ENCODE peak calls at places on chromosomes 13 and 19, in seven cellular contexts. Z is stimulated activated CD4-positive, alpha-beta T cell treated with anti-CD3 and anti-CD28 coated beads, Interleukin-1b, Interleukin-23, amount 100 ng/mL, for 4 hours; Q is mesenchymal stem cell; T is ovary; F is C1 segment of cervical spinal cord; H is foreskin fibroblast; Y is astrocyte of the spinal cord. C is an unnamed sample.

GRCh38 chr19:34051255-34051654 is 121.0 kb upstream of the LSM14A start:
- DNase-seq in Q (no peak), Z (no peak), F (no peak), H (no peak), Y (no peak), T (no peak), C (no peak)

GRCh38 chr13:74891610-74892009 is 590.4 kb downstream of the TBC1D4 start:
- DNase-seq in F (no peak), Z (no peak), Q (peak; percentile 71), T (no peak), Y (peak; percentile 65), H (peak; percentile 55), C (no peak)

GRCh38 chr13:99417151-99417820 is 84.0 kb upstream of the TM9SF2 start:
- DNase-seq in Q (no peak), H (no peak), F (no peak), Z (no peak), T (no peak), Y (no peak), C (no peak)

GRCh38 chr19:33804021-33804799 is 7.5 kb downstream of the KCTD15 start:
- DNase-seq in T (peak; percentile 81), Z (no peak), Q (no peak), F (no peak), Y (peak; percentile 70), H (no peak), C (no peak)

GRCh38 chr19:4066682-4067395 is at the start of gene ZBTB7A:
- DNase-seq in Q (peak; percentile 79), Z (peak; percentile 69), H (peak; percentile 66), Y (peak; percentile 59), F (peak; percentile 57), T (peak; percentile 85), C (peak; percentile 89)

GRCh38 chr13:102091231-102091630 is 310.6 kb downstream of the FGF14 start:
- DNase-seq in H (no peak), Q (peak; percentile 2), Z (no peak), T (no peak), Y (peak; percentile 4), F (no peak), C (peak; percentile 79)

GRCh38 chr19:31539386-31539785 is 190.2 kb upstream of the TSHZ3 start:
- DNase-seq in T (no peak), Y (no peak), Q (no peak), Z (no peak), F (no peak), H (no peak), C (peak; percentile 19)

GRCh38 chr13:29607465-29607864 is 12.0 kb upstream of the SLC7A1 start:
- DNase-seq in Y (no peak), Q (no peak), T (no peak), F (no peak), H (no peak), Z (no peak), C (no peak)

GRCh38 chr13:44350775-44351504 is 22.7 kb upstream of the SERP2 start:
- DNase-seq in H (no peak), T (no peak), Q (no peak), F (no peak), Y (no peak), Z (no peak), C (peak; percentile 79)

GRCh38 chr13:45564108-45564507 is 51.4 kb downstream of the ERICH6B start:
- DNase-seq in F (no peak), Z (no peak), Q (peak; percentile 70), H (peak; percentile 50), Y (peak; percentile 64), T (no peak), C (peak; percentile 67)

GRCh38 chr13:88622362-88622973 is 951.3 kb downstream of the SLITRK5 start:
- DNase-seq in Q (peak; percentile 60), T (no peak), F (no peak), H (no peak), Y (no peak), Z (peak; percentile 7), C (no peak)

GRCh38 chr19:47729799-47730520 is 15.4 kb upstream of the NOP53 start:
- DNase-seq in Y (no peak), Z (no peak), Q (no peak), F (no peak), H (no peak), T (peak; percentile 77), C (peak; percentile 89)

GRCh38 chr13:77751513-77752456 is 54.3 kb downstream of the SLAIN1 start:
- DNase-seq in Q (peak; percentile 56), H (peak; percentile 6), Y (peak; percentile 62), T (no peak), Z (peak; percentile 35), F (peak; percentile 25), C (peak; percentile 53)

GRCh38 chr13:90526711-90527110 is 820.8 kb upstream of the MIR17HG start:
- DNase-seq in Q (no peak), Z (no peak), H (no peak), T (no peak), Y (no peak), F (no peak), C (no peak)

GRCh38 chr13:74203576-74203975 is 69.4 kb upstream of the KLF12 start:
- DNase-seq in H (peak; percentile 49), T (no peak), Y (peak; percentile 37), Q (no peak), Z (no peak), F (no peak), C (no peak)

GRCh38 chr19:6480843-6481415 is 658 bp downstream of the DENND1C start:
- DNase-seq in T (no peak), Q (no peak), Y (no peak), H (no peak), F (no peak), Z (no peak), C (no peak)

GRCh38 chr19:15137777-15138176 is 30.6 kb downstream of the SYDE1 start:
- DNase-seq in F (no peak), Z (no peak), Q (peak; percentile 78), Y (no peak), H (peak; percentile 52), T (no peak), C (no peak)

GRCh38 chr19:35845215-35846037 is 6.9 kb downstream of the NPHS1 start:
- DNase-seq in Q (peak; percentile 8), F (no peak), Z (no peak), Y (no peak), T (no peak), H (no peak), C (peak; percentile 68)

GRCh38 chr19:47697863-47698609 is 15.2 kb upstream of the EHD2 start:
- DNase-seq in T (peak; percentile 81), Y (peak; percentile 84), H (peak; percentile 76), Z (peak; percentile 46), F (peak; percentile 53), Q (peak; percentile 85), C (peak; percentile 93)